ENCODE peak calls at places on chromosomes 1 and 21, in six cellular contexts. B is neuronal stem cell, V is H9, C is mesenchymal stem cell, H is H1, O is trophoblast cell. D is an unnamed sample.

GRCh38 chr1:15836772-15837669 is 10.5 kb upstream of the SPEN start:
- DNase-seq in B (no peak), V (peak; percentile 59), C (no peak), H (peak; percentile 54), O (peak; percentile 16), D (no peak)

GRCh38 chr1:214623430-214623829 is 20.4 kb downstream of the CENPF start:
- DNase-seq in B (no peak), V (no peak), C (no peak), H (no peak), O (no peak), D (no peak)

GRCh38 chr1:77412069-77412793 is 130.4 kb downstream of the AK5 start:
- DNase-seq in B (no peak), V (no peak), C (peak; percentile 18), H (no peak), O (no peak), D (peak; percentile 66)

GRCh38 chr1:174079796-174080195 is 57.6 kb upstream of the RC3H1 start:
- DNase-seq in B (no peak), V (no peak), C (no peak), H (no peak), O (no peak), D (no peak)

GRCh38 chr1:244104309-244105060 is 53.4 kb downstream of the ZBTB18 start:
- DNase-seq in B (no peak), V (no peak), C (peak; percentile 94), H (no peak), O (peak; percentile 88), D (peak; percentile 93)

GRCh38 chr21:45912611-45913415 is 68.8 kb upstream of the COL6A1 start:
- DNase-seq in B (no peak), V (no peak), C (no peak), H (no peak), O (no peak), D (no peak)

GRCh38 chr1:59013276-59013927 is 229.6 kb upstream of the JUN start:
- DNase-seq in B (peak; percentile 21), V (peak; percentile 58), C (peak; percentile 77), H (peak; percentile 52), O (no peak), D (peak; percentile 36)

GRCh38 chr1:152227310-152227928 is 3.4 kb upstream of the HRNR start:
- DNase-seq in B (no peak), V (no peak), C (no peak), H (no peak), O (no peak), D (peak; percentile 2)

GRCh38 chr1:225763815-225764548 is 13.6 kb upstream of the SRP9 start:
- DNase-seq in B (no peak), V (no peak), C (no peak), H (no peak), O (no peak), D (peak; percentile 54)

GRCh38 chr1:1937061-1937460 is 18.0 kb upstream of the TMEM52 start:
- DNase-seq in B (no peak), V (no peak), C (no peak), H (no peak), O (no peak), D (no peak)

GRCh38 chr1:178684111-178684510 is 40.9 kb upstream of the RALGPS2 start:
- DNase-seq in B (no peak), V (no peak), C (no peak), H (no peak), O (peak; percentile 50), D (no peak)

GRCh38 chr1:116270316-116271057 is 102.6 kb upstream of the ATP1A1 start:
- DNase-seq in B (no peak), V (no peak), C (no peak), H (no peak), O (no peak), D (no peak)

GRCh38 chr1:201190005-201190404 is 619 bp upstream of the IGFN1 start:
- DNase-seq in B (no peak), V (no peak), C (no peak), H (no peak), O (no peak), D (no peak)

GRCh38 chr1:55823521-55824296 is 608.5 kb upstream of the USP24 start:
- DNase-seq in B (no peak), V (no peak), C (peak; percentile 73), H (no peak), O (no peak), D (peak; percentile 64)

GRCh38 chr1:229889031-229889517 is 178.0 kb upstream of the GALNT2 start:
- DNase-seq in B (no peak), V (no peak), C (no peak), H (peak; percentile 1), O (no peak), D (no peak)

GRCh38 chr1:78676347-78676982 is 26.8 kb downstream of the IFI44 start:
- DNase-seq in B (peak; percentile 51), V (no peak), C (peak; percentile 64), H (no peak), O (peak; percentile 39), D (peak; percentile 78)

GRCh38 chr1:115168026-115168425 is 78.7 kb upstream of the TSPAN2 start:
- DNase-seq in B (no peak), V (no peak), C (no peak), H (no peak), O (no peak), D (peak; percentile 25)

GRCh38 chr1:59978026-59978425 is 51.5 kb upstream of the CYP2J2 start:
- DNase-seq in B (no peak), V (no peak), C (no peak), H (no peak), O (no peak), D (no peak)

GRCh38 chr1:223704921-223705878 is 7.1 kb upstream of the CAPN2 start:
- DNase-seq in B (no peak), V (no peak), C (peak; percentile 47), H (no peak), O (no peak), D (peak; percentile 40)

GRCh38 chr21:42299324-42300044 is 15.7 kb downstream of the TFF3 start:
- DNase-seq in B (no peak), V (no peak), C (no peak), H (no peak), O (no peak), D (no peak)

GRCh38 chr1:17553970-17554369 is 14.5 kb downstream of the ARHGEF10L start:
- DNase-seq in B (no peak), V (no peak), C (peak; percentile 91), H (no peak), O (peak; percentile 48), D (peak; percentile 85)

GRCh38 chr1:216705686-216706085 is 17.5 kb downstream of the ESRRG start:
- DNase-seq in B (no peak), V (no peak), C (no peak), H (no peak), O (no peak), D (no peak)

DNA sequence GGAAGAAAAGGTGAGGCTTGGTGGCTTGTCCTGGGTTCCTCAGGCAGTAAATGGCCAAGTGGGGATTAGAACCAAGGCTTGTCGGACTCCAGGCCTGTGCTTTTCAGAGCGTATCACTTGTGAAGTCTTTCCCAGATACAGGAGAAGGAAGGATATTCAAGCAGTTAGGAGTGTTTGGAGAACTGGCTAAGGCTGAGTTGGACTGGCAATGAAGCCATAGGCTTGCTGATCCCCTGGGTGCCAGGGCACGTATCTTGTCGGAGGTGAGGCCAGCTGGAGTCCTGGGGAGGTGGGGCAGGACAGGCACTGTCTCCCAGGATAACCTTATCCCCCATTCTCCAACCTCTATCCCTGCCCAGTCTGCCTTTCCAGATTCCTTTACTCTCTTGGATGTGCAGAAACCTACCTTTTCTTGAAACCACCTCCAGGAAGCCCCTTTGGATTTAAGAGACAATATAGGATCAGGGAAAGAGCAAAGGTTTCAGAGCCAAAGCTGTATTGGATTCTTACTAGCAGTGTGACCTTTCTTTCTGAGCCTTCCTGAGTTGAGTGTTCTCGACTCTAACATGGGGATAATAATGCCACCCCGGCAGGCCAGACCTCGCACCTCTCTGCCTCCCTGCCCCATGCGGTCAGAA is 18.2 kb downstream of the WNT4 start:
- DNase-seq in B (no peak), V (no peak), C (no peak), H (no peak), O (no peak), D (no peak)
- H4K91ac ChIP-seq in B (no peak overlapping the region), V (no peak overlapping the region), C (no peak overlapping the region), H (no peak overlapping the region), O (no peak overlapping the region), D (no peak overlapping the region)

DNA sequence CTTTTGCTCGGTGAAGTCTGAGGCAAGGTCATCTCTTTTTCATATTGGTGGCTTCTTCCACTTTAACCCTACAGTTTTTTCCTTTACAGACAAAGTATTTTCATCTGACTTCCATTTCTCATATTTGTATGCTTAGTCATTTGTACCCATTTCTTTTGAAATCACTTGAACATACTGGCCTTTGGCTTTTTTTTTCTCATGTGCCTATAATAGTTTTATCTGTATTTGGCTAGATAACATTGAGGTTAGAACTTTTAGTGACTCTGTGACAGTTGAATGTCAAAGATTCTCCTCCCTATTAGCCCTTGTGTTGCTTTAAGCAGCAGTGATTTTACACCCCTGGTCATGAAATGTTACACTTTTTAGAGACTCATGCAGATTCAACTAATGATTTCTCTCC is 27.8 kb downstream of the IL12RB2 start:
- DNase-seq in B (no peak), V (no peak), C (no peak), H (no peak), O (no peak), D (no peak)
- H4K91ac ChIP-seq in B (no peak overlapping the region), V (no peak overlapping the region), C (no peak overlapping the region), H (no peak overlapping the region), O (no peak overlapping the region), D (no peak overlapping the region)

DNA sequence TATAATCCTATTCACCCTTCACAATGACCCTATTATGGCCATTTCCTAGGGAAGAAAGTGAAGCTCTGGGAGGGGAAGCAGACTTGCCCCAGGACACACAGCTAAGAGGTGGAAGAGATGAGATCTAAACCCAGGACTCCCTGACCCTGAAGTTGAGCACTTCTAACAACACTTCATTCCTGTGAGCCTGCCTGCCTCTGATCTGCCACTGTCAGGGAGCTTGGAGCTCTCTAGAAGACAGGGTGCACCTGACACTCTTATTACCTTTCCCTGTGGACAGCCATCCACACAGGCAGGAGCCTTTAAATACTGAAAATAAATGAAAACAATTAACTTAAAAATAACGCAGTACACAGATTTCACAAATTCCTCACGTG is 599 bp downstream of the MKNK1 start:
- DNase-seq in B (no peak), V (no peak), C (peak; percentile 17), H (no peak), O (no peak), D (no peak)
- H4K91ac ChIP-seq in B (no peak overlapping the region), V (no peak overlapping the region), C (no peak overlapping the region), H (no peak overlapping the region), O (peak overlapping the region; percentile 77), D (no peak overlapping the region)

GRCh38 chr1:183676515-183677189 is 23.5 kb upstream of the APOBEC4 start:
- DNase-seq in B (no peak), V (no peak), C (peak; percentile 75), H (no peak), O (peak; percentile 84), D (peak; percentile 74)
- H4K91ac ChIP-seq in B (no peak overlapping the region), V (no peak overlapping the region), C (no peak overlapping the region), H (no peak overlapping the region), O (no peak overlapping the region), D (no peak overlapping the region)

GRCh38 chr1:24210195-24210627 is 23.1 kb upstream of the IFNLR1 start:
- DNase-seq in B (no peak), V (no peak), C (no peak), H (no peak), O (no peak), D (no peak)
- H4K91ac ChIP-seq in B (no peak overlapping the region), V (no peak overlapping the region), C (no peak overlapping the region), H (no peak overlapping the region), O (no peak overlapping the region), D (no peak overlapping the region)

GRCh38 chr1:145702052-145702451 is 5.1 kb downstream of the PDZK1 start:
- DNase-seq in B (no peak), V (no peak), C (no peak), H (no peak), O (no peak), D (no peak)
- H4K91ac ChIP-seq in B (no peak overlapping the region), V (no peak overlapping the region), C (no peak overlapping the region), H (no peak overlapping the region), O (peak overlapping the region; percentile 88), D (no peak overlapping the region)